ENCODE peak calls at places on chromosomes 3 and 15, in eight cellular contexts. B is Panc1, S is left ventricle myocardium inferior, L is IMR-90, K is fibroblast of pulmonary artery, H is heart right ventricle, I is epithelial cell of esophagus, D is AG10803. G is an unnamed sample.

GRCh38 chr15:88635343-88635742 is 3.5 kb upstream of the ISG20 start:
- DNase-seq in I (no peak), K (peak), D (peak), H (no peak), B (no peak), L (no peak), S (no peak), G (peak)

GRCh38 chr15:27638950-27639349 is 460.2 kb downstream of the OCA2 start:
- DNase-seq in L (no peak), S (no peak), H (no peak), I (no peak), D (no peak), B (no peak), K (no peak), G (no peak)

GRCh38 chr3:42507751-42508335 is 5.4 kb downstream of the VIPR1 start:
- DNase-seq in B (no peak), H (no peak), D (no peak), K (no peak), L (no peak), I (no peak), S (no peak), G (no peak)

GRCh38 chr3:115245899-115246298 is 98.8 kb upstream of the ZBTB20 start:
- DNase-seq in D (no peak), I (peak), S (no peak), K (peak), H (no peak), L (no peak), B (no peak), G (peak)

GRCh38 chr3:110697961-110698360 is 373.7 kb upstream of the NECTIN3 start:
- DNase-seq in S (no peak), B (no peak), K (peak), I (no peak), D (peak), H (no peak), L (peak), G (peak)

GRCh38 chr3:1439395-1439794 is 346.6 kb downstream of the CNTN6 start:
- DNase-seq in B (no peak), K (no peak), D (no peak), L (no peak), I (no peak), S (no peak), H (no peak), G (no peak)

GRCh38 chr3:134820994-134821393 is 25.9 kb downstream of the EPHB1 start:
- DNase-seq in I (no peak), K (no peak), B (no peak), H (no peak), D (no peak), L (no peak), S (no peak), G (no peak)

GRCh38 chr3:151684104-151684503 is 49.6 kb upstream of the AADACL2 start:
- DNase-seq in L (no peak), H (no peak), S (no peak), I (no peak), K (no peak), B (no peak), D (no peak), G (no peak)

GRCh38 chr15:94266789-94267188 is 35.4 kb downstream of the MCTP2 start:
- DNase-seq in D (no peak), S (no peak), B (no peak), L (no peak), K (no peak), I (no peak), H (no peak), G (no peak)

GRCh38 chr3:2793987-2794386 is 316.2 kb downstream of the IL5RA start:
- DNase-seq in B (no peak), L (no peak), D (no peak), H (no peak), K (no peak), S (no peak), I (no peak), G (no peak)

GRCh38 chr15:60507596-60508424 is 28.9 kb upstream of the ICE2 start:
- DNase-seq in L (peak), H (no peak), K (peak), B (no peak), D (peak), I (peak), S (no peak), G (peak)

GRCh38 chr3:119551525-119552063 is 7.8 kb downstream of the CD80 start:
- DNase-seq in K (no peak), B (no peak), L (no peak), D (no peak), H (no peak), S (no peak), I (no peak), G (no peak)

GRCh38 chr3:185534511-185534910 is 17.9 kb downstream of the LIPH start:
- DNase-seq in K (peak), H (no peak), I (peak), D (no peak), B (no peak), L (peak), S (no peak), G (peak)

GRCh38 chr3:52036222-52036694 is 20.1 kb downstream of the DUSP7 start:
- DNase-seq in I (no peak), K (no peak), H (no peak), D (no peak), L (no peak), S (no peak), B (no peak), G (no peak)

GRCh38 chr15:59522988-59523461 is 85.0 kb downstream of the FAM81A start:
- DNase-seq in D (no peak), L (no peak), S (no peak), I (peak), H (no peak), B (no peak), K (no peak), G (no peak)

GRCh38 chr3:39154323-39155021 is 1.1 kb upstream of the CSRNP1 start:
- DNase-seq in I (peak), S (no peak), H (no peak), D (no peak), K (no peak), B (no peak), L (no peak), G (no peak)

GRCh38 chr3:33758874-33759273 is 39.6 kb upstream of the PDCD6IP start:
- DNase-seq in H (no peak), D (peak), I (peak), K (no peak), S (no peak), B (no peak), L (no peak), G (peak)

GRCh38 chr15:37586976-37587375 is 347.5 kb upstream of the TMCO5A start:
- DNase-seq in H (no peak), B (no peak), K (peak), L (peak), S (no peak), D (peak), I (no peak), G (no peak)

GRCh38 chr15:52161406-52161966 is 29.7 kb downstream of the GNB5 start:
- DNase-seq in K (no peak), I (no peak), H (no peak), S (no peak), L (no peak), D (no peak), B (no peak), G (no peak)

GRCh38 chr3:31371464-31371863 is 161.3 kb upstream of the STT3B start:
- DNase-seq in D (no peak), B (no peak), I (no peak), S (no peak), H (no peak), K (no peak), L (no peak), G (no peak)

GRCh38 chr3:41198526-41198925 is 779 bp upstream of the CTNNB1 start:
- DNase-seq in I (peak), S (peak), K (no peak), L (no peak), D (peak), B (no peak), H (peak), G (peak)
- H3K4me3 ChIP-seq in I (peak), S (peak), K (peak), L (peak), D (peak), B (peak), H (peak), G (peak)

GRCh38 chr3:126113733-126114132 is 29.8 kb upstream of the SLC41A3 start:
- DNase-seq in I (no peak), D (no peak), L (no peak), S (no peak), K (no peak), B (no peak), H (no peak), G (peak)
- H3K4me3 ChIP-seq in I (no peak), D (no peak), L (no peak), S (no peak), K (no peak), B (no peak), H (no peak), G (no peak)

DNA sequence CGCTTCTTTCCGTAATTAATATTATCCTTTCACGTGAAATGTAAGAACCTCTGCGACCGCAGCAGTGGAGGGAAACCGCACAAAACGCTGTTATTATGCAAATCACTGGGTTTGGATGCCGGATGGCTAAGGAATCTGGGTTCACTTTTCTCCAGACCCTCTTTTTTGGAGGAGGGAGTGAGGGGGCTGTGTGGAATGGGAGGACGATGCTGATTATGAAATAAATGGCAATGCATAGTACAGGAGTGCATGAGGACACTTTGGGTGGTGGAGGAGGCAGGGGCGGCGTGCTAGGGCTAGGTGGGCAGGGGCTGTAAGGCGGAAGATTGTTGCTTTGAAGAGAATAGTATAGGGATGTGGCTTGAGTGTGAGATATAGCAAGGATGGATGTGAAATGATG is 1.8 kb downstream of the CADM2 start:
- DNase-seq in I (no peak), L (no peak), S (no peak), K (no peak), B (no peak), H (no peak), D (no peak), G (no peak)
- H3K4me3 ChIP-seq in I (no peak), L (no peak), S (peak), K (no peak), B (no peak), H (no peak), D (no peak), G (no peak)

GRCh38 chr3:142578309-142579223 is at the start of gene ATR:
- DNase-seq in I (peak), B (peak), L (peak), K (peak), D (peak), S (peak), H (peak), G (peak)
- H3K4me3 ChIP-seq in I (peak), B (peak), L (peak), K (peak), D (peak), S (peak), H (peak), G (peak)

G was measured in choroid plexus epithelial cell.